ENCODE peak calls at places on chromosome 9, in seven cellular contexts. F is astrocyte, Y is neural progenitor cell, M is IMR-90, N is SK-N-SH, Q is HCT116, H is mesendoderm. V is an unnamed sample.

GRCh38 chr9:126317513-126317912 is 9.1 kb upstream of the MVB12B start:
- DNase-seq in F (no peak), Y (no peak), M (peak), N (no peak), Q (no peak), H (no peak), V (no peak)

GRCh38 chr9:130522233-130522808 is 57.1 kb upstream of the FUBP3 start:
- DNase-seq in F (no peak), Y (peak), M (no peak), N (peak), Q (no peak), H (peak), V (no peak)

GRCh38 chr9:129725841-129726251 is 27.0 kb downstream of the PTGES start:
- DNase-seq in F (no peak), Y (no peak), M (peak), N (peak), Q (no peak), H (no peak), V (no peak)

GRCh38 chr9:37575921-37576721 is at the start of gene FBXO10:
- DNase-seq in F (peak), Y (peak), M (peak), N (peak), Q (no peak), H (peak), V (peak)

GRCh38 chr9:86357091-86357866 is 3.1 kb upstream of the TUT7 start:
- DNase-seq in F (peak), Y (no peak), M (no peak), N (no peak), Q (no peak), H (no peak), V (no peak)

GRCh38 chr9:133327834-133328484 is 8.0 kb downstream of the SURF6 start:
- DNase-seq in F (no peak), Y (no peak), M (no peak), N (no peak), Q (no peak), H (no peak), V (no peak)

GRCh38 chr9:96031366-96031824 is 155.9 kb downstream of the ERCC6L2 start:
- DNase-seq in F (no peak), Y (no peak), M (no peak), N (peak), Q (no peak), H (no peak), V (no peak)

GRCh38 chr9:137434498-137435380 is 6.4 kb downstream of the ENTPD8 start:
- DNase-seq in F (no peak), Y (no peak), M (no peak), N (no peak), Q (no peak), H (no peak), V (no peak)

GRCh38 chr9:124795881-124796415 is 19.0 kb downstream of the OLFML2A start:
- DNase-seq in F (peak), Y (no peak), M (no peak), N (no peak), Q (no peak), H (peak), V (no peak)

GRCh38 chr9:17752021-17752420 is 173.2 kb downstream of the SH3GL2 start:
- DNase-seq in F (no peak), Y (no peak), M (no peak), N (no peak), Q (no peak), H (no peak), V (no peak)

GRCh38 chr9:38432922-38433510 is 8.8 kb upstream of the IGFBPL1 start:
- DNase-seq in F (peak), Y (peak), M (peak), N (peak), Q (peak), H (peak), V (peak)

GRCh38 chr9:37341704-37342103 is 80.8 kb upstream of the GRHPR start:
- DNase-seq in F (no peak), Y (peak), M (no peak), N (no peak), Q (no peak), H (no peak), V (no peak)

GRCh38 chr9:131464354-131465000 is 38.2 kb upstream of the POMT1 start:
- DNase-seq in F (no peak), Y (no peak), M (no peak), N (no peak), Q (no peak), H (no peak), V (no peak)

GRCh38 chr9:111896942-111897830 is 572 bp downstream of the UGCG start:
- DNase-seq in F (no peak), Y (no peak), M (no peak), N (peak), Q (no peak), H (no peak), V (peak)

GRCh38 chr9:120264528-120264927 is 315.4 kb downstream of the CDK5RAP2 start:
- DNase-seq in F (no peak), Y (no peak), M (no peak), N (no peak), Q (no peak), H (no peak), V (no peak)

GRCh38 chr9:127589955-127590370 is 22.1 kb upstream of the STXBP1 start:
- DNase-seq in F (peak), Y (peak), M (peak), N (peak), Q (no peak), H (peak), V (peak)

GRCh38 chr9:128903871-128904371 is 16.9 kb upstream of the PHYHD1 start:
- DNase-seq in F (no peak), Y (no peak), M (peak), N (no peak), Q (no peak), H (no peak), V (no peak)

GRCh38 chr9:70593241-70593640 is 178.8 kb upstream of the KLF9 start:
- DNase-seq in F (no peak), Y (no peak), M (no peak), N (no peak), Q (no peak), H (no peak), V (no peak)

GRCh38 chr9:129633207-129633606 is 7.2 kb downstream of the NTMT1 start:
- DNase-seq in F (no peak), Y (no peak), M (no peak), N (no peak), Q (no peak), H (no peak), V (no peak)

GRCh38 chr9:127218818-127219217 is 45.8 kb upstream of the GARNL3 start:
- DNase-seq in F (no peak), Y (no peak), M (no peak), N (no peak), Q (no peak), H (no peak), V (no peak)

GRCh38 chr9:93072383-93072795 is 13.9 kb downstream of the SUSD3 start:
- DNase-seq in F (peak), Y (no peak), M (peak), N (peak), Q (no peak), H (no peak), V (no peak)

GRCh38 chr9:126788631-126789349 is 16.1 kb upstream of the ZBTB43 start:
- DNase-seq in F (peak), Y (no peak), M (peak), N (no peak), Q (no peak), H (no peak), V (peak)

GRCh38 chr9:133708123-133708769 is 29.9 kb downstream of the SARDH start:
- DNase-seq in F (no peak), Y (no peak), M (no peak), N (no peak), Q (no peak), H (no peak), V (no peak)

GRCh38 chr9:134776080-134776796 is 104.4 kb upstream of the FCN2 start:
- DNase-seq in F (peak), Y (no peak), M (peak), N (no peak), Q (no peak), H (no peak), V (no peak)

GRCh38 chr9:89358376-89358775 is 40.1 kb downstream of the SECISBP2 start:
- DNase-seq in F (no peak), Y (no peak), M (no peak), N (no peak), Q (no peak), H (no peak), V (no peak)

GRCh38 chr9:35792044-35792813 is 838 bp downstream of the NPR2 start:
- DNase-seq in F (no peak), Y (no peak), M (no peak), N (no peak), Q (no peak), H (no peak), V (no peak)

GRCh38 chr9:129007035-129007765 is 20.9 kb downstream of the SH3GLB2 start:
- DNase-seq in F (no peak), Y (no peak), M (no peak), N (no peak), Q (no peak), H (no peak), V (no peak)

GRCh38 chr9:130768265-130768664 is 66.8 kb upstream of the ABL1 start:
- DNase-seq in F (no peak), Y (no peak), M (peak), N (no peak), Q (no peak), H (peak), V (no peak)

GRCh38 chr9:34347800-34348158 is 18.4 kb downstream of the NUDT2 start:
- DNase-seq in F (no peak), Y (no peak), M (no peak), N (no peak), Q (no peak), H (no peak), V (no peak)

GRCh38 chr9:104143554-104143919 is 49.4 kb downstream of the SMC2 start:
- DNase-seq in F (no peak), Y (no peak), M (no peak), N (no peak), Q (no peak), H (no peak), V (no peak)

GRCh38 chr9:95029251-95029650 is 288.3 kb downstream of the FANCC start:
- DNase-seq in F (no peak), Y (no peak), M (no peak), N (no peak), Q (no peak), H (no peak), V (no peak)
- H3K27ac ChIP-seq in F (no peak), Y (no peak), M (no peak), N (peak), Q (no peak), H (no peak), V (no peak)

DNA sequence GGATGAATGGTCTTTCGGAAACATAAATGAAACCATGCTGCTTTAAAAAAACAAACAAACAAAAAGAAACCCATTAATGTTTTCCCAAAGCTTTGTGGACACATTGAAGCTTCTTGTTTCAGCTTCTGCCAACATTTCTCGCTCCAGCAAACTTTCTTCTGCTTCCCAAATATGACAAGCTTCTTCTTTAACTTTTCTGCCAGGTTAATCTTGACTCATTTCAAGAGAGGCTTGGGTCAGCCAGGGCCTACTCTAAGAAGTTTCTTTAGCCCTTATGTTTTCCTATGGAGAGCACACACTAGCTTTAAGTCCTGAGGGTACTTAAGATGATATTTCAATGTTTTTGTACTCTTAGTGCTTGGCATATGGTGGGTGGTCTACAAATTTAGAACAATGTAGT is 6.1 kb downstream of the ANXA1 start:
- DNase-seq in F (no peak), Y (no peak), M (no peak), N (no peak), Q (no peak), H (no peak), V (no peak)
- H3K4me2 ChIP-seq in F (peak), Y (no peak), M (no peak), N (peak), Q (no peak), H (no peak), V (no peak)

DNA sequence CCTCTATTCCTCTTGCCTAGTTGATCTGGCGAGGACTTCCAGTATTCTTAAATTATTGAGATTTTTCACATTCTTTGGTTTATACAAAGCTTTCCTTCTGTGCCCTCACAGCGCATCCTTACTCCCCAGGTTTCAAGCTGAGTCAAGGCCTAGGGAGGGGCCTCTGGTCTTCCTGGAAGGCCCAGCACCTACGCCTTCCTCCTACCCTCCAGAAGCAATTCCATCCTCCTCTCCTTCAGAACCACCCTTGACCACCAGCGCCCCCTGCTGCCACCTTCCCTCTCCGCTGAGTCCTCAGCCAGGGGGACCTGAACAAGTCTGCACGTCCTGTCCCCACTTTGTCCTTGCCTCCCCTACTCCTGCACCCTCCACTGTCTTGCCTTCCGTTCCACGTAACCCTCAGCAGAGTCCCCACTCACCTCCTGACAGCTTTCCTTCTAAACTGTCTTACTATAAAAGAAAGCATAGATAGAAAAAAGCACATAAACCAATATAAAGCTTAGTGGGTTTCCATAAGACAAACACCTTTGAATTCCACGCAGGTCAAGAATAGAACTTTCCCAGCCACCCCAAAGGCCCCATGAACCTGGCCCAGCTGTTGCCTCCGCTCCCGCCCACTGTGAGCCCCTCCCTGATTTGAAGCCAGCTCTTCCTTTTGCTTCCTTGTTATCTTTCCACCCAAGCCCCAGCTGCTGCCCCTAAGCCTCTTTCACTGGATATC is 63.0 kb upstream of the CTSL start:
- DNase-seq in F (peak), Y (peak), M (peak), N (peak), Q (peak), H (peak), V (peak)
- H3K27ac ChIP-seq in F (no peak), Y (no peak), M (no peak), N (no peak), Q (no peak), H (no peak), V (no peak)

GRCh38 chr9:8745347-8745746 is 945.8 kb upstream of the DMAC1 start:
- DNase-seq in F (no peak), Y (no peak), M (no peak), N (no peak), Q (no peak), H (no peak), V (no peak)

GRCh38 chr9:8751531-8751930 is 952.0 kb upstream of the DMAC1 start:
- DNase-seq in F (no peak), Y (peak), M (no peak), N (no peak), Q (no peak), H (peak), V (no peak)

GRCh38 chr9:8750639-8751041 is 951.1 kb upstream of the DMAC1 start:
- DNase-seq in F (no peak), Y (peak), M (no peak), N (peak), Q (no peak), H (peak), V (no peak)
- H3K4me2 ChIP-seq in F (no peak), Y (peak), M (no peak), N (no peak), Q (no peak), H (no peak), V (no peak)

GRCh38 chr9:4827224-4827623 is 34.5 kb downstream of the RCL1 start:
- DNase-seq in F (no peak), Y (no peak), M (no peak), N (no peak), Q (no peak), H (no peak), V (no peak)

GRCh38 chr9:4821133-4821532 is 28.4 kb downstream of the RCL1 start:
- DNase-seq in F (no peak), Y (no peak), M (no peak), N (no peak), Q (no peak), H (no peak), V (no peak)

GRCh38 chr9:4826417-4827166 is 33.8 kb downstream of the RCL1 start:
- DNase-seq in F (peak), Y (no peak), M (peak), N (no peak), Q (no peak), H (no peak), V (no peak)

GRCh38 chr9:4820172-4820571 is 27.4 kb downstream of the RCL1 start:
- DNase-seq in F (no peak), Y (no peak), M (no peak), N (no peak), Q (no peak), H (no peak), V (no peak)

DNA sequence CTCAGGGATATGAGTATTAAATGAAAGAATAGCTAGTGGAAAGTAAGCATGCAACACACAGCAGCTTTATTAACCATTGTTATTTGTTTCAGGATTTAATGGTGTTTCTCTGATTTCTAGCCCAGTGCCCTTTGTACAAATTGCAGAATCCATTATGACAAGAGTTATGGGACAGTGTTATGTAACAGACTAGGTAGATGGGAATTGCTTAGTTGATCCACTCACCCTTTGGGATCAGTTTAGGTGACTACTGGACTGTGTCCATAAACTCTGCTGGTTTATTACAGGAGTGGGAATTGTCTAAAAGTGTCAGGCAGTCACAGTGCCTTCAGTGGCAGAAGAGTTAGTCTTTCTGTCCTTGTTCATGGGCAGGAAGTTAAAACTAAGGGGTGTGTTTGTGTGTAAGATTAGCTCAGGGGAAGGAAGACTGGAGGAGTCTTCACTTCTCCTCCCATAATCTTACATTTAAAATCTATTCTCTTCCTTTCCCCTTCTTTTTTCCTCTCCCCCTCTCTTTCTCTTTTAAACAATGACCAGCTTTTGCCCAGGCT is 29.3 kb downstream of the RCL1 start:
- DNase-seq in F (no peak), Y (no peak), M (no peak), N (no peak), Q (no peak), H (no peak), V (no peak)
- H3K27ac ChIP-seq in F (no peak), Y (no peak), M (no peak), N (no peak), Q (no peak), H (no peak), V (no peak)

GRCh38 chr9:113574381-113575262 is 111.1 kb downstream of the RGS3 start:
- DNase-seq in F (no peak), Y (no peak), M (no peak), N (no peak), Q (no peak), H (no peak), V (peak)
- H3K4me2 ChIP-seq in F (peak), Y (no peak), M (no peak), N (no peak), Q (no peak), H (no peak), V (peak)

DNA sequence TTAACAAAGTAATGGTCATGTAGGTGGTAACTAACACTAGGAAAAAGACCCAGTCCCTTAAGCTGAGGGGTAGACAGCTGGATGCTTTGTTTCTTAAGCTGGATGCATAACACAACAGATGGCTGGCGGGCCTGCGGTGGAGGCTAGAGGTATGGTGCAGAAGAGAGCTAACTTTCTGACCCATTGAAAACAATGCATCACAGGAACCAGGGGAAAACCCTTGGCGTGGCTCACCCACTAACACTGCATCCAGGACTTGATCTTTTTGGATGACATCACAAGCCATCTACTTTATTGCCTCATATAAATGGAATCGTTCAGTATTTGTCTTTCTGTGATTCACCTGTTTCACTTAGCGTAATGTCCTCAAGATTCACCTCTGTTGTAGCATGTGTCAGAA is 138.7 kb downstream of the AUH start:
- DNase-seq in F (no peak), Y (no peak), M (no peak), N (no peak), Q (no peak), H (no peak), V (peak)
- H3K27ac ChIP-seq in F (no peak), Y (no peak), M (no peak), N (no peak), Q (no peak), H (no peak), V (no peak)

GRCh38 chr9:21513431-21513830 is 31.3 kb upstream of the IFNE start:
- DNase-seq in F (no peak), Y (no peak), M (peak), N (no peak), Q (no peak), H (no peak), V (peak)
- H3K4me2 ChIP-seq in F (no peak), Y (no peak), M (no peak), N (no peak), Q (no peak), H (no peak), V (no peak)